ENCODE peak calls at places on chromosomes 1 and 21, in four cellular contexts. U, M, A and K are unnamed samples.

GRCh38 chr1:153728305-153729066 is 636 bp downstream of the INTS3 start:
- DNase-seq in U (peak; percentile 49), M (no peak), A (peak; percentile 37), K (peak; percentile 78)

GRCh38 chr1:204705493-204705811 is 19.9 kb upstream of the LRRN2 start:
- DNase-seq in U (no peak), M (no peak), A (no peak), K (no peak)

GRCh38 chr1:170126691-170127090 is 19.1 kb upstream of the NTMT2 start:
- DNase-seq in U (no peak), M (no peak), A (no peak), K (peak; percentile 39)

GRCh38 chr1:41528106-41528505 is 43.6 kb upstream of the EDN2 start:
- DNase-seq in U (no peak), M (no peak), A (no peak), K (no peak)

GRCh38 chr21:27694667-27695066 is 727.8 kb upstream of the ADAMTS5 start:
- DNase-seq in U (no peak), M (no peak), A (no peak), K (no peak)

GRCh38 chr1:171919891-171920887 is 78.9 kb downstream of the DNM3 start:
- DNase-seq in U (no peak), M (no peak), A (no peak), K (no peak)

GRCh38 chr1:29975036-29975694 is 738.8 kb downstream of the PTPRU start:
- DNase-seq in U (peak; percentile 5), M (no peak), A (peak; percentile 36), K (peak; percentile 81)

GRCh38 chr1:233081686-233082085 is 131.3 kb downstream of the NTPCR start:
- DNase-seq in U (no peak), M (no peak), A (no peak), K (no peak)

GRCh38 chr1:59814901-59815825 is at the start of gene HOOK1:
- DNase-seq in U (no peak), M (no peak), A (no peak), K (peak; percentile 86)

GRCh38 chr1:55289042-55289441 is 73.9 kb upstream of the USP24 start:
- DNase-seq in U (no peak), M (no peak), A (no peak), K (no peak)

GRCh38 chr1:154476791-154477190 is 25.2 kb upstream of the TDRD10 start:
- DNase-seq in U (no peak), M (peak; percentile 43), A (no peak), K (no peak)

GRCh38 chr1:109770331-109771095 is 6.8 kb upstream of the EPS8L3 start:
- DNase-seq in U (no peak), M (no peak), A (no peak), K (no peak)
- TF ChIP-seq FOSL1 in U (no peak), M (no peak), A (no peak), K (no peak)

DNA sequence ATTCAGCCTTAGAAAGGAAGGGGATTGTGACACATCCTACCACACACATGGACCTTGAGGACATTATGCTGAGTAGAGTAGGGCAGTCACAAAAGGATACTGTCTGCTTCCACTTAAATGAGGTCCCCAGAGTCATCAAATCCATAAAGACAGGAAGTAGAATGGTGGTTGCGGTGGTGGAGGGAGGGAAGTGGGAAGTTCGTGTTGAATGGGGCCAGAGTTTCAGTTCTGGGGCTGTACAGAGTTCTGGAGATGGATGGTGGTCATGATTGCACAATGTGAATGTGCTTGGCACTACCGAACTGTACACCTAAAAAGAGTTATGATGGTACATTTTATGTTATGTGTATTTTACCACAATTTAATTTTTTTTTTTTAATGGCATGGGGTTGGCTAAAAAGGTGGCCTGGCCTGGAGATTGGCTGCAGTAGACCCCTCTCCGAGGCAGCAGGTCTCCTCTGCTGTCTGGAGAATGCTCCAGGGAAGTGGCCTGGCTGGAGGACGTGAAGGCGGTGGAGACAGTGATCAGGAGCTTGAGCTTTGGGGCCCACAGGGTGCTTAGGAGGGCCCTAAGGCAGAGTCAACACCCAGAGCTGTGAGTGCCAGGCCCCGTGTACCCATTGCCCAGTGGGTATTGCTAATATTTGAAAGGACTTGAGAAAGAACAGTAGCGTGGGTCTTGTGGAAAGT is 30.4 kb downstream of the IFNGR2 start:
- DNase-seq in U (no peak), M (no peak), A (no peak), K (no peak)
- TF ChIP-seq EZH2 in U (no peak), M (no peak), A (no peak), K (no peak)

DNA sequence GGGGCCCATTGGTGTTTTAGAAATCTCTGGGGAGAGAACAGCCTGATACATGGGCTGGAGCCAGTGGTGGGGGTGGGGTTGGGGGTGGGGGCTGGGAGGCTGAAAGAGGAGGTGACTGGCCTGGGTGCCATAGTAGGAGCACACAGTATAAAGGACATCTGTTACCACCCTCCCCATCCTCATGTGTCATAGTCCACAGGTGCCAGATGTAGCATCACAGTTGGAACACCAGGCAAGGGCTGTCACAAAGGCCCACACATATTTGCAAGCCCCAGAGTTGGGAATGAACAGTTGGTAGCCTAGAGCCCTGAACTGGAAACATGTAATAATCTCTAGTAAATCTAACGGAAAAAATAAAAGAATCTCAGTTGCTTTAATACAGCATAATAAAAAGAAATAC is 55.1 kb upstream of the CR2 start:
- DNase-seq in U (no peak), M (no peak), A (no peak), K (no peak)
- TF ChIP-seq RAD21 in U (no peak), M (no peak), A (no peak), K (no peak)

GRCh38 chr1:91501527-91501859 is 842 bp downstream of the CDC7 start:
- DNase-seq in U (no peak), M (no peak), A (peak; percentile 60), K (no peak)
- TF ChIP-seq FOSL1 in U (no peak), M (no peak), A (peak; percentile 37), K (no peak)

DNA sequence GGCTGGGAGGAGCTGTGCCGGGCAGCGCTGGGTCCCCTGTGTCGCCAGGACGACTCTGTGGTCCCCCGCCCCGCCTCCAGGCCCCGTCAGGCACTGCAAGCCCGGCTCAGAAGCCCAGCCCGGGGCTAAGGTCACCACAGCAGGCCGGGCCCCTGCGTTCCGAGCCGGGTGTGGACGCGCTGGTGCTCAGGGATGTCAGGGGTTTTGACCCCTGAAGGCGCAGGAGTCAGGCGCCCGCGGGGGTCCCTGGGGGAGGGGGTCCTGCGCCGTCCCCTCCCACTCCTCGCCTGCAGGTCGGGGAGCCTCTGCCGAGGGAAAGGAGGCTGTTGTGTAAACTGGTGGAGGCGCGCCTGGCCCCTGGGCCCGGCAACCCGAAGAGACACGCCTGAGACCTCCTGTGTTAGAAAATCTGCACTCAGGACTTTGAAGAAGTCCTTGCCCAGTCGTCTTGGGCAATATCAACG is 23.7 kb upstream of the TMEM54 start:
- DNase-seq in U (peak; percentile 24), M (no peak), A (peak; percentile 32), K (peak; percentile 82)
- TF ChIP-seq EZH2 in U (no peak), M (no peak), A (no peak), K (no peak)

GRCh38 chr1:206449566-206449965 is 20.7 kb upstream of the IKBKE start:
- DNase-seq in U (no peak), M (no peak), A (no peak), K (no peak)
- TF ChIP-seq RAD21 in U (no peak), M (no peak), A (no peak), K (no peak)

GRCh38 chr1:119217429-119217828 is 77.0 kb upstream of the WARS2 start:
- DNase-seq in U (no peak), M (no peak), A (no peak), K (no peak)
- TF ChIP-seq FOSL1 in U (no peak), M (no peak), A (no peak), K (no peak)

GRCh38 chr1:156431366-156432108 is 62.5 kb downstream of the RHBG start:
- DNase-seq in U (no peak), M (no peak), A (no peak), K (no peak)

GRCh38 chr1:156433602-156434001 is 64.6 kb downstream of the RHBG start:
- DNase-seq in U (no peak), M (no peak), A (no peak), K (no peak)

GRCh38 chr1:156432109-156433018 is 63.4 kb downstream of the RHBG start:
- DNase-seq in U (no peak), M (no peak), A (no peak), K (peak; percentile 71)

GRCh38 chr1:156434976-156435550 is 65.5 kb downstream of the MEF2D start:
- DNase-seq in U (no peak), M (no peak), A (no peak), K (no peak)

GRCh38 chr1:156433032-156433431 is 64.0 kb downstream of the RHBG start:
- DNase-seq in U (no peak), M (no peak), A (no peak), K (no peak)
- TF ChIP-seq EZH2 in U (no peak), M (no peak), A (no peak), K (no peak)